ENCODE peak calls at places on chromosomes 5 and 9, in six cellular contexts. B, C, J, E, G and I are unnamed samples.

GRCh38 chr9:93126825-93127368 is 7.2 kb downstream of the NINJ1 start:
- DNase-seq in C (no peak), E (no peak), B (no peak), G (peak), J (no peak), I (no peak)

GRCh38 chr5:74685979-74686631 is 1.1 kb downstream of the HEXB start:
- DNase-seq in B (peak), J (peak), G (no peak), E (no peak), C (no peak), I (no peak)

GRCh38 chr5:78467744-78468357 is 107.4 kb downstream of the SCAMP1 start:
- DNase-seq in E (no peak), J (peak), B (peak), C (no peak), G (peak), I (peak)

GRCh38 chr5:67817652-67818051 is 397.9 kb upstream of the PIK3R1 start:
- DNase-seq in J (no peak), E (no peak), C (no peak), B (no peak), G (no peak), I (no peak)

GRCh38 chr5:139650689-139651501 is 2.7 kb downstream of the CXXC5 start:
- DNase-seq in C (no peak), B (no peak), J (no peak), G (peak), E (no peak), I (no peak)

GRCh38 chr9:93536874-93537273 is 39.5 kb upstream of the PHF2 start:
- DNase-seq in E (no peak), B (no peak), C (no peak), G (no peak), J (no peak), I (no peak)

GRCh38 chr5:78648359-78649219 is at the start of gene LHFPL2:
- DNase-seq in B (peak), J (peak), G (peak), C (peak), E (no peak), I (no peak)

GRCh38 chr9:2679011-2679410 is 38.3 kb upstream of the KCNV2 start:
- DNase-seq in B (no peak), G (no peak), E (no peak), J (no peak), C (no peak), I (no peak)

GRCh38 chr5:35856186-35857003 is at the start of gene IL7R:
- DNase-seq in E (no peak), J (peak), C (no peak), B (peak), G (no peak), I (no peak)

GRCh38 chr5:60856059-60856458 is 12.0 kb upstream of the ELOVL7 start:
- DNase-seq in G (no peak), J (no peak), E (no peak), B (peak), C (no peak), I (no peak)

GRCh38 chr9:94720846-94721549 is 5.5 kb upstream of the AOPEP start:
- DNase-seq in G (no peak), E (no peak), C (no peak), B (no peak), J (no peak), I (no peak)

GRCh38 chr9:76369583-76369982 is 24.6 kb downstream of the RFK start:
- DNase-seq in E (no peak), B (peak), J (peak), C (peak), G (peak), I (no peak)

GRCh38 chr5:171310816-171311697 is 2.0 kb downstream of the TLX3 start:
- DNase-seq in G (no peak), C (no peak), J (no peak), E (no peak), B (peak), I (peak)

GRCh38 chr5:10676224-10676623 is 84.8 kb downstream of the DAP start:
- DNase-seq in B (no peak), C (no peak), G (no peak), J (no peak), E (no peak), I (no peak)

GRCh38 chr5:58543723-58544122 is 39.2 kb upstream of the RAB3C start:
- DNase-seq in G (no peak), J (no peak), C (no peak), E (no peak), B (no peak), I (no peak)

GRCh38 chr5:32523625-32524024 is 61.7 kb upstream of the SUB1 start:
- DNase-seq in E (no peak), B (no peak), J (peak), C (no peak), G (peak), I (no peak)

GRCh38 chr5:112390327-112390726 is 28.8 kb downstream of the EPB41L4A start:
- DNase-seq in G (no peak), E (no peak), C (no peak), J (no peak), B (no peak), I (no peak)

GRCh38 chr5:78215565-78215964 is 78.9 kb downstream of the AP3B1 start:
- DNase-seq in C (no peak), B (no peak), E (no peak), G (no peak), J (no peak), I (no peak)

GRCh38 chr5:34495178-34495577 is 160.9 kb upstream of the RAI14 start:
- DNase-seq in E (no peak), C (no peak), B (no peak), G (no peak), J (no peak), I (no peak)

GRCh38 chr5:81023261-81024015 is 63.3 kb downstream of the RASGRF2 start:
- DNase-seq in G (no peak), C (no peak), B (no peak), J (no peak), E (no peak), I (no peak)

GRCh38 chr5:138594305-138595058 is 19.3 kb upstream of the HSPA9 start:
- DNase-seq in C (no peak), J (no peak), G (no peak), B (no peak), E (no peak), I (no peak)

GRCh38 chr5:153896701-153897100 is 142.0 kb downstream of the FAM114A2 start:
- DNase-seq in E (no peak), G (no peak), B (peak), J (peak), C (no peak), I (peak)

GRCh38 chr9:5178126-5178805 is 7.2 kb downstream of the INSL6 start:
- DNase-seq in B (no peak), C (no peak), J (no peak), G (no peak), E (no peak), I (no peak)

GRCh38 chr9:91534374-91534773 is 110.7 kb upstream of the NFIL3 start:
- DNase-seq in C (no peak), B (no peak), J (no peak), E (no peak), G (no peak), I (no peak)

GRCh38 chr5:11941566-11941965 is 37.3 kb upstream of the CTNND2 start:
- DNase-seq in B (no peak), G (no peak), J (no peak), E (no peak), C (no peak), I (no peak)

GRCh38 chr9:21933281-21933680 is 60.9 kb downstream of the CDKN2A start:
- DNase-seq in C (no peak), J (no peak), G (no peak), B (no peak), E (no peak), I (no peak)

GRCh38 chr9:115985657-115986056 is 167.9 kb upstream of the PAPPA start:
- DNase-seq in C (no peak), B (no peak), J (no peak), E (no peak), G (no peak), I (no peak)

GRCh38 chr5:154949758-154950157 is 8.9 kb downstream of the MRPL22 start:
- DNase-seq in B (no peak), J (no peak), E (no peak), C (no peak), G (no peak), I (no peak)

GRCh38 chr9:129339539-129340157 is 161.6 kb upstream of the IER5L start:
- DNase-seq in E (no peak), B (no peak), C (no peak), G (no peak), J (no peak), I (no peak)

GRCh38 chr5:169161022-169161680 is 139.8 kb downstream of the SLIT3 start:
- DNase-seq in C (no peak), B (peak), J (no peak), E (no peak), G (no peak), I (peak)

GRCh38 chr9:101691657-101692056 is 46.8 kb downstream of the GRIN3A start:
- DNase-seq in G (no peak), E (no peak), J (no peak), C (no peak), B (no peak), I (no peak)

GRCh38 chr9:137878146-137878941 is 762 bp downstream of the CACNA1B start:
- DNase-seq in E (no peak), J (no peak), B (peak), G (no peak), C (peak), I (no peak)

GRCh38 chr5:154110781-154111180 is 72.0 kb downstream of the MFAP3 start:
- DNase-seq in B (peak), E (no peak), J (no peak), C (no peak), G (no peak), I (no peak)

GRCh38 chr9:92970467-92970923 is 23.2 kb downstream of the FGD3 start:
- DNase-seq in C (no peak), E (no peak), B (peak), J (no peak), G (no peak), I (no peak)

GRCh38 chr9:37667706-37668672 is 17.2 kb downstream of the FRMPD1 start:
- DNase-seq in G (peak), J (no peak), E (no peak), C (no peak), B (no peak), I (no peak)

GRCh38 chr9:88425538-88425950 is 37.3 kb downstream of the SPIN1 start:
- DNase-seq in J (no peak), E (no peak), G (no peak), B (peak), C (no peak), I (no peak)

GRCh38 chr5:14859980-14860379 is 11.6 kb downstream of the ANKH start:
- DNase-seq in B (no peak), G (no peak), C (no peak), J (no peak), E (no peak), I (no peak)